ENCODE peak calls at places on chromosomes 13 and 19, in six cellular contexts. L is H1, F is trophoblast cell, U is IMR-90, P is neuronal stem cell, K is H9. D is an unnamed sample.

GRCh38 chr13:75547917-75548316 is 1.7 kb upstream of the UCHL3 start:
- DNase-seq in P (no peak), U (peak), L (no peak), K (no peak), F (peak), D (no peak)

GRCh38 chr13:90272356-90272755 is 1075.1 kb upstream of the MIR17HG start:
- DNase-seq in L (no peak), P (no peak), K (no peak), F (no peak), U (no peak), D (no peak)

GRCh38 chr19:47339196-47339880 is 7.4 kb downstream of the C5AR2 start:
- DNase-seq in K (no peak), L (no peak), U (no peak), F (no peak), P (no peak), D (no peak)

GRCh38 chr13:76928456-76928855 is 19.9 kb upstream of the ACOD1 start:
- DNase-seq in K (no peak), U (peak), L (no peak), P (no peak), F (no peak), D (peak)

GRCh38 chr13:106143930-106144709 is 391.3 kb downstream of the EFNB2 start:
- DNase-seq in F (peak), K (no peak), L (no peak), P (no peak), U (no peak), D (no peak)

GRCh38 chr13:38641164-38641948 is 45.5 kb upstream of the FREM2 start:
- DNase-seq in U (no peak), F (no peak), L (no peak), P (no peak), K (no peak), D (no peak)

GRCh38 chr19:38452430-38453366 is 19.2 kb downstream of the RYR1 start:
- DNase-seq in U (no peak), P (no peak), F (no peak), K (peak), L (peak), D (no peak)

GRCh38 chr13:34462843-34463242 is 479.2 kb upstream of the NBEA start:
- DNase-seq in K (no peak), L (no peak), F (peak), P (no peak), U (peak), D (peak)

GRCh38 chr13:45433381-45433790 is 15.2 kb upstream of the SLC25A30 start:
- DNase-seq in L (no peak), U (no peak), K (no peak), P (no peak), F (no peak), D (no peak)

GRCh38 chr13:107441279-107441678 is 774.1 kb downstream of the LIG4 start:
- DNase-seq in P (no peak), K (no peak), L (no peak), F (no peak), U (peak), D (peak)

GRCh38 chr13:26557393-26558073 is at the start of gene WASF3:
- DNase-seq in U (peak), K (peak), P (peak), F (peak), L (peak), D (peak)

GRCh38 chr13:72255908-72256307 is 388.9 kb upstream of the DACH1 start:
- DNase-seq in F (no peak), K (peak), U (no peak), P (peak), L (peak), D (peak)

GRCh38 chr13:90258129-90258528 is 1089.4 kb upstream of the MIR17HG start:
- DNase-seq in U (no peak), L (no peak), F (no peak), P (no peak), K (no peak), D (no peak)

GRCh38 chr13:51838235-51838846 is 6.6 kb downstream of the TMEM272 start:
- DNase-seq in K (peak), F (no peak), U (peak), L (no peak), P (no peak), D (peak)

GRCh38 chr19:38079926-38080380 is 144.1 kb downstream of the DPF1 start:
- DNase-seq in L (no peak), P (no peak), F (no peak), K (no peak), U (peak), D (peak)

GRCh38 chr13:23743717-23744116 is 145.5 kb downstream of the MIPEP start:
- DNase-seq in U (no peak), F (no peak), P (no peak), L (no peak), K (no peak), D (no peak)

GRCh38 chr13:28685114-28685513 is 26.2 kb downstream of the POMP start:
- DNase-seq in P (no peak), U (no peak), L (no peak), F (no peak), K (peak), D (no peak)

GRCh38 chr19:40143612-40144011 is 47.6 kb upstream of the MAP3K10 start:
- DNase-seq in P (no peak), L (no peak), K (no peak), U (no peak), F (no peak), D (no peak)

GRCh38 chr13:31090096-31090495 is 71.6 kb downstream of the HSPH1 start:
- DNase-seq in K (no peak), P (no peak), L (no peak), F (no peak), U (no peak), D (no peak)
- H4K91ac ChIP-seq in K (no peak), P (no peak), L (no peak), F (peak), U (no peak), D (no peak)

GRCh38 chr13:99281811-99282263 is 23.7 kb upstream of the GPR18 start:
- DNase-seq in U (no peak), P (no peak), F (no peak), K (no peak), L (no peak), D (no peak)
- H4K91ac ChIP-seq in U (no peak), P (no peak), F (no peak), K (no peak), L (no peak), D (no peak)

GRCh38 chr19:43997631-43998290 is 5.0 kb upstream of the ZNF230 start:
- DNase-seq in P (no peak), K (no peak), F (no peak), U (peak), L (no peak), D (no peak)
- H4K91ac ChIP-seq in P (no peak), K (no peak), F (no peak), U (no peak), L (no peak), D (no peak)

GRCh38 chr13:78598382-78598781 is 5.0 kb downstream of the POU4F1 start:
- DNase-seq in F (no peak), U (no peak), L (no peak), K (no peak), P (no peak), D (no peak)

GRCh38 chr13:78598933-78599332 is 4.4 kb downstream of the POU4F1 start:
- DNase-seq in K (no peak), L (no peak), F (no peak), U (no peak), P (no peak), D (no peak)

GRCh38 chr13:78595458-78595818 is 7.9 kb downstream of the POU4F1 start:
- DNase-seq in P (no peak), U (no peak), F (no peak), K (no peak), L (no peak), D (no peak)

GRCh38 chr13:78595819-78596700 is 7.3 kb downstream of the POU4F1 start:
- DNase-seq in L (peak), P (peak), U (no peak), K (peak), F (no peak), D (no peak)

GRCh38 chr13:78596701-78597550 is 6.4 kb downstream of the POU4F1 start:
- DNase-seq in L (peak), K (peak), P (peak), U (no peak), F (no peak), D (no peak)
- H4K91ac ChIP-seq in L (no peak), K (no peak), P (no peak), U (no peak), F (no peak), D (no peak)

GRCh38 chr19:5063873-5064645 is 95.1 kb downstream of the KDM4B start:
- DNase-seq in U (no peak), F (no peak), P (no peak), K (no peak), L (no peak), D (no peak)

GRCh38 chr19:5060591-5061339 is 91.9 kb downstream of the KDM4B start:
- DNase-seq in P (no peak), K (no peak), U (no peak), L (no peak), F (no peak), D (no peak)

GRCh38 chr19:5062799-5063198 is 93.9 kb downstream of the KDM4B start:
- DNase-seq in L (no peak), P (no peak), F (no peak), K (no peak), U (no peak), D (no peak)

GRCh38 chr19:5059767-5060166 is 90.9 kb downstream of the KDM4B start:
- DNase-seq in L (no peak), P (no peak), F (no peak), K (no peak), U (no peak), D (no peak)

DNA sequence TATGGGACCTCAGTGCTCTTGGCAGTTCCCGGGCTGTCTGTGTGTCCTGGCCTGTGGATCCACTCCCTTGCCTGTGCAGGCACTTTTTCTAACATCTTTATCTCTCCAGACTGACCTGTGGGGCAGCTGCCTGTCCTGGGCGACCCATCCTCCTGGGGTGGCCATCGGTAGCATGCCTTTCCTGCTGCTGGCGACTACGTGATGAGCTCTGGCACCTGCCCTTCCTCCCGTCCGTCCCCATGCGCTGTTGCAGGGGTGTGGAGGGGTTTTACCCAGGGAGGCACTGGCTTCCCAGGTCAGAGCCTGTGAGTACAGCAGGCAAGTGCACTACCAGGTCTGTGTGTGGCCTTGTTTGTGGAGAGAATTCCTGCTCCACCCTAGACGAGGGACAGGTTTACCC is 93.3 kb downstream of the KDM4B start:
- DNase-seq in L (no peak), P (no peak), U (no peak), K (no peak), F (no peak), D (no peak)
- H4K91ac ChIP-seq in L (no peak), P (no peak), U (no peak), K (no peak), F (no peak), D (no peak)

DNA sequence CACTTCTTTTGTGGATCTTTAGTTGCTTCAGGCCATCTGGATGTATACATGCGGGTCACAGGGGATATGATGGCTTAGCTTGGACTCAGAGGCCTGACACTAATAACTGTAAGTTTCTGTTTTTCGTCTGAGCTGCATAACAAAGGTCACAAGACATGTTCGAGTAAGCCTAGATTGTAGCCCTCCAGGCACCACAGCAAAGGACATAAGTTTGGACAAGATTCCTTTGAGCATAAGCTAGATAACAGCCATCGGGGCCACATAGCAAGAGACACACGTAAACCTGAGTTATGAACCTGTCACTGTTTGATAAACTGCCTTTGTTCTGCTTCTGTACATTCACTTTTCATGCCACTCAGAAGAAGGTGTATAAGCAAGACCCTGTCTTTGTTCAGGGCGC is 14.6 kb downstream of the IGFL3 start:
- DNase-seq in L (no peak), F (peak), P (no peak), U (no peak), K (no peak), D (no peak)
- H4K91ac ChIP-seq in L (no peak), F (peak), P (no peak), U (no peak), K (no peak), D (no peak)

GRCh38 chr13:111270765-111271164 is 49.7 kb upstream of the TEX29 start:
- DNase-seq in U (peak), L (peak), P (no peak), K (no peak), F (no peak), D (no peak)

GRCh38 chr13:111270126-111270525 is 50.3 kb upstream of the TEX29 start:
- DNase-seq in L (no peak), F (no peak), K (no peak), U (no peak), P (no peak), D (no peak)

GRCh38 chr13:111272117-111272516 is 48.3 kb upstream of the TEX29 start:
- DNase-seq in F (no peak), P (no peak), K (no peak), L (no peak), U (no peak), D (no peak)

GRCh38 chr13:111269508-111269907 is 50.9 kb upstream of the TEX29 start:
- DNase-seq in P (no peak), L (no peak), U (no peak), K (no peak), F (no peak), D (no peak)

GRCh38 chr13:111271186-111271698 is 49.2 kb upstream of the TEX29 start:
- DNase-seq in F (no peak), L (no peak), U (no peak), K (no peak), P (no peak), D (no peak)
- H4K91ac ChIP-seq in F (no peak), L (no peak), U (peak), K (no peak), P (no peak), D (no peak)

DNA sequence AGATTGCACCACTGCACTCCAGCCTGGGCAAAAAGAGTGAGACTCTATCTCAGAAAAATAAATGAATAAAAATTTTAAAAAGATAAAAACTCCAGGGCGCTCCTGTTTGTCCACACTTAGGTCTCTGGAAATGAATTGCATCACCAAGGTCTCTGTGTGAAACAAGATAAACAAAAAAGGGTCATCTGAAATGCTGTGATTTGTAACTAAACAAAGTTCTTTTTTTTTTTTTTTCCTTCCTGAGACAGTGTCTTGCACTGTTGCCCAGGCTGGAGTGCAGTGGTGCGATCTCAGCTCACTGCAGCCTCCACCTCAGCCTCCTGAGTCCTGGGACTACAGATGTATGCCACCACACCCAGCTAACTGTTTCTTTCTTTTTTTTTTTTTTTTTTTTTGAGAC is 11.5 kb downstream of the FZR1 start:
- DNase-seq in L (no peak), F (no peak), K (no peak), U (no peak), P (no peak), D (peak)
- H4K91ac ChIP-seq in L (no peak), F (no peak), K (no peak), U (no peak), P (no peak), D (no peak)

GRCh38 chr13:95552208-95552538 is 347 bp upstream of the CLDN10 start:
- DNase-seq in L (no peak), K (no peak), U (no peak), P (no peak), F (no peak), D (no peak)

GRCh38 chr13:95556981-95557380 is 4.5 kb downstream of the CLDN10 start:
- DNase-seq in L (no peak), P (no peak), F (no peak), K (no peak), U (no peak), D (no peak)

GRCh38 chr13:95552539-95553270 is at the start of gene CLDN10:
- DNase-seq in P (peak), L (peak), U (no peak), K (peak), F (no peak), D (no peak)

GRCh38 chr13:95553271-95553588 is 710 bp downstream of the CLDN10 start:
- DNase-seq in K (no peak), L (no peak), U (no peak), F (no peak), P (no peak), D (no peak)

DNA sequence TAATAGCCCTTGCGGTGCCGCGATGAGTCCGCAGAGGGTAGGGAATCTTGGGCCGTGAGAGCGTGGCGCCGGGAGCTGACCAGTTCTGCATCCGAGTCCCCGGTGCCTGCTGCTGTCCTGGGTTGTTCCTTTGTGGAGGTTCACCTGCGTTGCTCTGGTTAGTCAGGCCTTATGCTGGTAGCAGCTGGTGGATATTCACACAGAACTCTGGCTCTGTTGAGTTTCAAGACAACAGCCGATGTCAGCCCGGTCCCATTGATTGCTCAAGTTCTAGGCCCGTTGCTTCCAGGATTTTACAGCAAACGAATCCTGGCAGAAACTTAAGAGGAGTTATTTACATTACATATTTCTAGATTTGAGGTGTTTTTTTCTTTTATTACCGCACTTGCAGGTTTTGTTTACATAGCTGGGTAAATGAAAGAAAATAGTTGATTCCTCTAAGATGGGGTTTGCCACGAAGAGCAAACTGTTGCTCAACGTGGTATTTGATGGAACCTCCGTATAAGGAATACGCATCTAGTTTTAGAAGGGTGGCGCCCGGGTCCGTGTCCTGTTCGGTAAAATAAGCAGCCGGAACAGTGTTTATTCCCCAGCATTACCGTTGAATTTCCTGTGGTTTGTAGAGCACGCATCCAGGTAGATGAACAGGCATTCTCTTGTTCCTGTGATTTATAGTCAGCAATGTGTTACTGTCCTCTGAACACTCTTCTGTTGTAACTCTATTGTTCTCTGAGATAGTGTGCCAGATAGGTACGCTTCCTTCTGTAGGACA is 1.3 kb downstream of the CLDN10 start:
- DNase-seq in U (no peak), F (peak), L (peak), P (no peak), K (peak), D (peak)
- H4K91ac ChIP-seq in U (no peak), F (no peak), L (no peak), P (no peak), K (no peak), D (no peak)

GRCh38 chr19:3184847-3185481 is 766 bp upstream of the NCLN start:
- DNase-seq in L (no peak), U (no peak), P (no peak), K (no peak), F (no peak), D (no peak)
- H4K91ac ChIP-seq in L (no peak), U (peak), P (no peak), K (no peak), F (peak), D (no peak)